ENCODE peak calls at places on chromosomes 5 and 9, in five cellular contexts. One of them, this sample, is unnamed.

GRCh38 chr5:97618721-97619120 is 435.7 kb upstream of the RIOK2 start:
- DNase-seq in neural progenitor cell: no peak
- DNase-seq in fibroblast of mammary gland: peak
- DNase-seq in astrocyte of the spinal cord: peak
- DNase-seq in HL-60: no peak
- DNase-seq in this sample: no peak

GRCh38 chr5:130624805-130625204 is 540.3 kb downstream of the HINT1 start:
- DNase-seq in neural progenitor cell: no peak
- DNase-seq in fibroblast of mammary gland: no peak
- DNase-seq in astrocyte of the spinal cord: no peak
- DNase-seq in HL-60: no peak
- DNase-seq in this sample: no peak

GRCh38 chr5:54178207-54178606 is 132.2 kb downstream of the ARL15 start:
- DNase-seq in neural progenitor cell: no peak
- DNase-seq in fibroblast of mammary gland: no peak
- DNase-seq in astrocyte of the spinal cord: no peak
- DNase-seq in HL-60: no peak
- DNase-seq in this sample: no peak

GRCh38 chr9:81776834-81777233 is 87.5 kb upstream of the TLE1 start:
- DNase-seq in neural progenitor cell: no peak
- DNase-seq in fibroblast of mammary gland: no peak
- DNase-seq in astrocyte of the spinal cord: no peak
- DNase-seq in HL-60: no peak
- DNase-seq in this sample: no peak

GRCh38 chr5:52356311-52356918 is 431.3 kb upstream of the ITGA1 start:
- DNase-seq in neural progenitor cell: peak
- DNase-seq in fibroblast of mammary gland: peak
- DNase-seq in astrocyte of the spinal cord: peak
- DNase-seq in HL-60: no peak
- DNase-seq in this sample: no peak

GRCh38 chr5:180598316-180598701 is 7.0 kb upstream of the SCGB3A1 start:
- DNase-seq in neural progenitor cell: no peak
- DNase-seq in fibroblast of mammary gland: no peak
- DNase-seq in astrocyte of the spinal cord: no peak
- DNase-seq in HL-60: no peak
- DNase-seq in this sample: no peak

GRCh38 chr9:95061916-95062600 is 255.5 kb downstream of the FANCC start:
- DNase-seq in neural progenitor cell: no peak
- DNase-seq in fibroblast of mammary gland: no peak
- DNase-seq in astrocyte of the spinal cord: no peak
- DNase-seq in HL-60: no peak
- DNase-seq in this sample: no peak

GRCh38 chr5:87526131-87526530 is 113.4 kb upstream of the CCNH start:
- DNase-seq in neural progenitor cell: peak
- DNase-seq in fibroblast of mammary gland: no peak
- DNase-seq in astrocyte of the spinal cord: peak
- DNase-seq in HL-60: no peak
- DNase-seq in this sample: no peak

GRCh38 chr9:114078021-114078780 is at the start of gene AMBP:
- DNase-seq in neural progenitor cell: no peak
- DNase-seq in fibroblast of mammary gland: peak
- DNase-seq in astrocyte of the spinal cord: no peak
- DNase-seq in HL-60: no peak
- DNase-seq in this sample: peak

GRCh38 chr9:13728121-13728520 is 448.6 kb upstream of the MPDZ start:
- DNase-seq in neural progenitor cell: no peak
- DNase-seq in fibroblast of mammary gland: no peak
- DNase-seq in astrocyte of the spinal cord: no peak
- DNase-seq in HL-60: no peak
- DNase-seq in this sample: no peak

GRCh38 chr5:133319905-133320520 is 268.2 kb downstream of the HSPA4 start:
- DNase-seq in neural progenitor cell: peak
- DNase-seq in fibroblast of mammary gland: no peak
- DNase-seq in astrocyte of the spinal cord: no peak
- DNase-seq in HL-60: no peak
- DNase-seq in this sample: no peak

GRCh38 chr5:133319244-133319643 is 267.4 kb downstream of the HSPA4 start:
- DNase-seq in neural progenitor cell: no peak
- DNase-seq in fibroblast of mammary gland: no peak
- DNase-seq in astrocyte of the spinal cord: no peak
- DNase-seq in HL-60: no peak
- DNase-seq in this sample: no peak

GRCh38 chr5:133314086-133314485 is 262.3 kb downstream of the HSPA4 start:
- DNase-seq in neural progenitor cell: no peak
- DNase-seq in fibroblast of mammary gland: no peak
- DNase-seq in astrocyte of the spinal cord: no peak
- DNase-seq in HL-60: no peak
- DNase-seq in this sample: no peak

GRCh38 chr5:133317558-133317957 is 265.7 kb downstream of the HSPA4 start:
- DNase-seq in neural progenitor cell: peak
- DNase-seq in fibroblast of mammary gland: no peak
- DNase-seq in astrocyte of the spinal cord: no peak
- DNase-seq in HL-60: no peak
- DNase-seq in this sample: no peak

DNA sequence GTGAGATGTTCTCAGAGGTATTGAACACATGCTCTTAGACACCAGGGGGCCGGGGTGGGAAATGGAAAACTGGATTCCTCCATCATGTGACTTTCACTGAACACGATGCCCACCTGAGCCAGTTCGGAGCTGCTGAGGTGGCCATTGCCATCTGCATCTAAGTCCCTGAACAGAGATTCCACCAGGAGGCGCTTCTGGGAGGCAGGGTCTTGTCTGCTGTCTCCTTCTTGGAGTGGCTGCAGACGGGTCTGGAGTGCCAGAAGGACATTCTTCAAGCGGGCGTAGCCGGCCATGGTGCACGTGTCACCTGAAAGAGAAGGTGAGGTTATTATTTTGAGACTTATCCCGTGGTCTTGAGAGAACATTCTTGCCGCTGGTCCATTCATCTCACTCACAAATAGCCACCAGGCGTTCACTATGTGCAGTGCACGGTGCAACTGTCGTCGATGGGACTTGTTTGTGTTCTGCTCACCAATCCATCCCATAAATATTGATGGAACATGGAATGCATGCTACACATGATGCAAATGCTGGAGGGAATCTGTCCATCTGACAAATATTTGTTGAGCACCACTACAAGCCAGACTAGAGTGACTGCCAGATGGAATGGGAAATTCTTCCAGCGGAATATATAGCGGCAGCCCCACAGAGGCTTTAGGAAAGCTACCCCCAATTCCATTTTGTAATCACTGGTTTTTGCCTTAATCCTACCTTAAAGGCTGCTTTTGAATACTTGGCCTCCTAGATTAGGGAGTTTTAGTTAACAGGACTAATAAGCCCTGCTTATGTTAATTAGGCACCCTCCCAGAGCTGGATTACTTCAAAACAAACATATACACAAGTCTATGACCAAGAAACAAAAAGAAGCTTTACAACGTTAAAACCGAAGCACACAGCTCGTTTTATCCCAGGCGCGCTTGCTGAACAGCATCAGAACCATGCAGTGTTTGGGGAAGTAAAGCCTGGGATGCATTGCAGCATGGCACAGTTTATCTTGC is 264.8 kb downstream of the HSPA4 start:
- DNase-seq in neural progenitor cell: peak
- DNase-seq in fibroblast of mammary gland: peak
- DNase-seq in astrocyte of the spinal cord: no peak
- DNase-seq in HL-60: no peak
- DNase-seq in this sample: no peak
- TF ChIP-seq CTCF in neural progenitor cell: peak
- TF ChIP-seq CTCF in fibroblast of mammary gland: peak
- TF ChIP-seq CTCF in astrocyte of the spinal cord: peak
- TF ChIP-seq CTCF in HL-60: peak
- TF ChIP-seq CTCF in this sample: peak

GRCh38 chr5:159442210-159442850 is 112.0 kb upstream of the IL12B start:
- DNase-seq in neural progenitor cell: peak
- DNase-seq in fibroblast of mammary gland: no peak
- DNase-seq in astrocyte of the spinal cord: no peak
- DNase-seq in HL-60: no peak
- DNase-seq in this sample: no peak
- TF ChIP-seq CTCF in neural progenitor cell: peak
- TF ChIP-seq CTCF in fibroblast of mammary gland: no peak
- TF ChIP-seq CTCF in astrocyte of the spinal cord: no peak
- TF ChIP-seq CTCF in HL-60: no peak
- TF ChIP-seq CTCF in this sample: no peak

GRCh38 chr5:177539411-177539810 is 15.0 kb downstream of the FAM193B start:
- DNase-seq in neural progenitor cell: no peak
- DNase-seq in fibroblast of mammary gland: peak
- DNase-seq in astrocyte of the spinal cord: no peak
- DNase-seq in HL-60: no peak
- DNase-seq in this sample: no peak
- TF ChIP-seq CTCF in neural progenitor cell: no peak
- TF ChIP-seq CTCF in fibroblast of mammary gland: no peak
- TF ChIP-seq CTCF in astrocyte of the spinal cord: no peak
- TF ChIP-seq CTCF in HL-60: no peak
- TF ChIP-seq CTCF in this sample: no peak

GRCh38 chr9:89168901-89169813 is 9.5 kb downstream of the SHC3 start:
- DNase-seq in neural progenitor cell: no peak
- DNase-seq in fibroblast of mammary gland: no peak
- DNase-seq in astrocyte of the spinal cord: no peak
- DNase-seq in HL-60: no peak
- DNase-seq in this sample: no peak

GRCh38 chr9:89172398-89172797 is 6.2 kb downstream of the SHC3 start:
- DNase-seq in neural progenitor cell: no peak
- DNase-seq in fibroblast of mammary gland: no peak
- DNase-seq in astrocyte of the spinal cord: no peak
- DNase-seq in HL-60: no peak
- DNase-seq in this sample: no peak

GRCh38 chr9:89173072-89173471 is 5.5 kb downstream of the SHC3 start:
- DNase-seq in neural progenitor cell: no peak
- DNase-seq in fibroblast of mammary gland: no peak
- DNase-seq in astrocyte of the spinal cord: no peak
- DNase-seq in HL-60: no peak
- DNase-seq in this sample: no peak

GRCh38 chr9:89171231-89171630 is 7.4 kb downstream of the SHC3 start:
- DNase-seq in neural progenitor cell: no peak
- DNase-seq in fibroblast of mammary gland: no peak
- DNase-seq in astrocyte of the spinal cord: no peak
- DNase-seq in HL-60: no peak
- DNase-seq in this sample: no peak

DNA sequence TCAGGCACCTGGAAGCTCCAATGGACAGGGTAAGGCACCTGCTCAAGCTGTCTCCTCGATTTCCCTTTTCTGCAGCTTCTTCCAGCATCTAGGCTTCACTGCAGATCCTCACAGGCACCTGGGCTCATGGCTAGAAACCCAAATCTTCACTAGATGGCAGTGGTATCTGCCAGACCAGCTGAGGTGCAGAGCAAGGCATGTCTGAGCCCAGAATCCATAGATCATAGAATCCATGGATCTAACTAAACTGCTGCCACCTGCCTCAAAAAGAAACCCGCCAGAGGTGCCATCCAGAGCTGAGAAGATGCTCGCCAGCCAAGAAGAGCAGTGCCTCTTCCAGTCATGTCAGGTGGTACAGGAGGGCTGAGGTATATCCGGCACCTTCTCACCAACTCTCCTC is 6.9 kb downstream of the SHC3 start:
- DNase-seq in neural progenitor cell: no peak
- DNase-seq in fibroblast of mammary gland: no peak
- DNase-seq in astrocyte of the spinal cord: no peak
- DNase-seq in HL-60: no peak
- DNase-seq in this sample: no peak
- TF ChIP-seq CTCF in neural progenitor cell: peak
- TF ChIP-seq CTCF in fibroblast of mammary gland: no peak
- TF ChIP-seq CTCF in astrocyte of the spinal cord: peak
- TF ChIP-seq CTCF in HL-60: no peak
- TF ChIP-seq CTCF in this sample: no peak

GRCh38 chr5:61479850-61480614 is 148.0 kb downstream of the ZSWIM6 start:
- DNase-seq in neural progenitor cell: no peak
- DNase-seq in fibroblast of mammary gland: no peak
- DNase-seq in astrocyte of the spinal cord: no peak
- DNase-seq in HL-60: no peak
- DNase-seq in this sample: no peak
- TF ChIP-seq CTCF in neural progenitor cell: no peak
- TF ChIP-seq CTCF in fibroblast of mammary gland: no peak
- TF ChIP-seq CTCF in astrocyte of the spinal cord: no peak
- TF ChIP-seq CTCF in HL-60: no peak
- TF ChIP-seq CTCF in this sample: no peak

DNA sequence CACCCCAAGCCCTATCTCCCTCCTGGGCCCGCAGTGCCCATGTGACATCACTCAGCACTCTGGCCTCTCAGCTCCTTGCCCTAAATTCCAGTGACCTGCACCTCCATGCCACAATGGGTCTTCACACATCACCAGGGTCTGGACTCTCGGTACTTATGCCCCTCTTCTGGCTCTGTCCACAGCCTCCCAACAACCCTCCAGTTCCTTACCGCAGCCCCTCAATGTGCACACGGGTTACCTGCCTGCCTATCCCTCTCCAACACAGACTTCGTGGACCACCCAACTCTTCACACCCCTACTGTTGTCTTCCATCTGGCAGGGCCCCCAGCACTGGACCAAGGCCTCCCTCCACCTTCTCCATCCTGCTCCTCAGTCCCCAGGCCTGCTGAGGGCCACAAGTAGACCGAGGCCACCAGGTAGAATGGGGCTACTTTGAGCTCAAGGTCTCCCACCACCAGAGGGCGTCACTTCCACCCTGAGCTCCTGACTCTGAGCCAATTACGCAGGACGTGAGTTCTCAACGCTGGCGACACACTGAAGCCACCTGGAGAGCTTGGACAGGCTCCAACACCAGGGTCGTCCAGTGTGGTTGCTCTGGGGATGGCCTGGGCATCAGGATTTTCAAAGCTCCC is 172.1 kb downstream of the GABBR2 start:
- DNase-seq in neural progenitor cell: peak
- DNase-seq in fibroblast of mammary gland: no peak
- DNase-seq in astrocyte of the spinal cord: no peak
- DNase-seq in HL-60: peak
- DNase-seq in this sample: no peak
- TF ChIP-seq CTCF in neural progenitor cell: peak
- TF ChIP-seq CTCF in fibroblast of mammary gland: peak
- TF ChIP-seq CTCF in astrocyte of the spinal cord: no peak
- TF ChIP-seq CTCF in HL-60: peak
- TF ChIP-seq CTCF in this sample: no peak